ENCODE peak calls at places on chromosomes 11 and 22, in seven cellular contexts. One of them, this sample, is unnamed.

GRCh38 chr11:6612816-6613136 is 760 bp upstream of the TAF10 start:
- ATAC-seq in heart left ventricle: peak; percentile 20
- ATAC-seq in mucosa of descending colon: peak; percentile 63
- ATAC-seq in K562: peak; percentile 47
- ATAC-seq in HepG2: peak; percentile 54
- ATAC-seq in heart right ventricle: peak; percentile 14
- ATAC-seq in right lobe of liver: peak; percentile 31
- ATAC-seq in this sample: peak; percentile 5

GRCh38 chr11:126739499-126740145 is 260.9 kb downstream of the KIRREL3 start:
- ATAC-seq in heart left ventricle: no peak
- ATAC-seq in heart right ventricle: no peak
- ATAC-seq in K562: no peak
- ATAC-seq in HepG2: no peak
- ATAC-seq in mucosa of descending colon: no peak
- ATAC-seq in right lobe of liver: no peak
- ATAC-seq in this sample: no peak

GRCh38 chr11:77669848-77670511 is 32.4 kb upstream of the CLNS1A start:
- ATAC-seq in heart right ventricle: no peak
- ATAC-seq in mucosa of descending colon: peak; percentile 71
- ATAC-seq in heart left ventricle: no peak
- ATAC-seq in K562: no peak
- ATAC-seq in right lobe of liver: no peak
- ATAC-seq in HepG2: peak; percentile 69
- ATAC-seq in this sample: no peak

GRCh38 chr11:72856551-72857342 is 42.5 kb downstream of the ATG16L2 start:
- ATAC-seq in mucosa of descending colon: no peak
- ATAC-seq in right lobe of liver: peak; percentile 83
- ATAC-seq in K562: no peak
- ATAC-seq in heart right ventricle: peak; percentile 61
- ATAC-seq in heart left ventricle: peak; percentile 56
- ATAC-seq in HepG2: no peak
- ATAC-seq in this sample: no peak

GRCh38 chr22:45150139-45150538 is 13.6 kb upstream of the NUP50 start:
- ATAC-seq in HepG2: no peak
- ATAC-seq in heart right ventricle: no peak
- ATAC-seq in K562: no peak
- ATAC-seq in right lobe of liver: no peak
- ATAC-seq in heart left ventricle: no peak
- ATAC-seq in mucosa of descending colon: peak; percentile 73
- ATAC-seq in this sample: no peak

GRCh38 chr11:86692746-86693145 is 20.3 kb upstream of the ME3 start:
- ATAC-seq in HepG2: no peak
- ATAC-seq in heart left ventricle: no peak
- ATAC-seq in right lobe of liver: no peak
- ATAC-seq in mucosa of descending colon: no peak
- ATAC-seq in heart right ventricle: no peak
- ATAC-seq in K562: no peak
- ATAC-seq in this sample: no peak

GRCh38 chr11:128716661-128717210 is 22.9 kb downstream of the FLI1 start:
- ATAC-seq in right lobe of liver: no peak
- ATAC-seq in HepG2: no peak
- ATAC-seq in heart left ventricle: peak; percentile 32
- ATAC-seq in K562: no peak
- ATAC-seq in mucosa of descending colon: peak; percentile 49
- ATAC-seq in heart right ventricle: peak; percentile 25
- ATAC-seq in this sample: peak; percentile 44

GRCh38 chr11:118015385-118015841 is 29.2 kb downstream of the IL10RA start:
- ATAC-seq in HepG2: no peak
- ATAC-seq in mucosa of descending colon: peak; percentile 3
- ATAC-seq in right lobe of liver: no peak
- ATAC-seq in heart left ventricle: no peak
- ATAC-seq in heart right ventricle: no peak
- ATAC-seq in K562: no peak
- ATAC-seq in this sample: no peak

GRCh38 chr22:50199251-50199721 is 1.5 kb upstream of the SELENOO start:
- ATAC-seq in heart left ventricle: no peak
- ATAC-seq in K562: no peak
- ATAC-seq in heart right ventricle: no peak
- ATAC-seq in mucosa of descending colon: no peak
- ATAC-seq in right lobe of liver: no peak
- ATAC-seq in HepG2: no peak
- ATAC-seq in this sample: no peak

GRCh38 chr11:61912530-61912898 is 4.9 kb downstream of the RAB3IL1 start:
- ATAC-seq in heart right ventricle: peak; percentile 28
- ATAC-seq in mucosa of descending colon: peak; percentile 22
- ATAC-seq in right lobe of liver: peak; percentile 26
- ATAC-seq in K562: no peak
- ATAC-seq in HepG2: no peak
- ATAC-seq in heart left ventricle: no peak
- ATAC-seq in this sample: no peak

GRCh38 chr11:62433553-62434301 is 14.9 kb downstream of the SCGB1A1 start:
- ATAC-seq in HepG2: no peak
- ATAC-seq in mucosa of descending colon: peak; percentile 36
- ATAC-seq in heart left ventricle: no peak
- ATAC-seq in heart right ventricle: peak; percentile 59
- ATAC-seq in K562: no peak
- ATAC-seq in right lobe of liver: no peak
- ATAC-seq in this sample: peak; percentile 83

GRCh38 chr11:70020336-70021214 is 57.5 kb upstream of the ANO1 start:
- ATAC-seq in HepG2: no peak
- ATAC-seq in heart right ventricle: peak; percentile 75
- ATAC-seq in heart left ventricle: peak; percentile 81
- ATAC-seq in mucosa of descending colon: no peak
- ATAC-seq in right lobe of liver: no peak
- ATAC-seq in K562: no peak
- ATAC-seq in this sample: peak; percentile 10

GRCh38 chr11:69479591-69480271 is 1.7 kb upstream of the LINC01488 start:
- ATAC-seq in heart left ventricle: peak; percentile 81
- ATAC-seq in right lobe of liver: peak; percentile 60
- ATAC-seq in K562: no peak
- ATAC-seq in mucosa of descending colon: peak; percentile 94
- ATAC-seq in HepG2: peak; percentile 47
- ATAC-seq in heart right ventricle: peak; percentile 78
- ATAC-seq in this sample: no peak

GRCh38 chr11:12157241-12157661 is 46.9 kb downstream of the MICAL2 start:
- ATAC-seq in K562: no peak
- ATAC-seq in HepG2: no peak
- ATAC-seq in right lobe of liver: peak; percentile 50
- ATAC-seq in heart right ventricle: peak; percentile 10
- ATAC-seq in heart left ventricle: no peak
- ATAC-seq in mucosa of descending colon: no peak
- ATAC-seq in this sample: no peak

GRCh38 chr11:60765355-60765754 is 8.7 kb downstream of the MS4A15 start:
- ATAC-seq in mucosa of descending colon: no peak
- ATAC-seq in heart left ventricle: no peak
- ATAC-seq in heart right ventricle: no peak
- ATAC-seq in right lobe of liver: no peak
- ATAC-seq in K562: no peak
- ATAC-seq in HepG2: no peak
- ATAC-seq in this sample: no peak

GRCh38 chr11:123973816-123974215 is 3.8 kb downstream of the OR10S1 start:
- ATAC-seq in heart right ventricle: no peak
- ATAC-seq in mucosa of descending colon: no peak
- ATAC-seq in right lobe of liver: no peak
- ATAC-seq in heart left ventricle: no peak
- ATAC-seq in K562: no peak
- ATAC-seq in HepG2: no peak
- ATAC-seq in this sample: no peak

GRCh38 chr11:19101803-19102520 is 15.0 kb upstream of the ZDHHC13 start:
- ATAC-seq in right lobe of liver: no peak
- ATAC-seq in heart right ventricle: no peak
- ATAC-seq in K562: no peak
- ATAC-seq in heart left ventricle: no peak
- ATAC-seq in HepG2: no peak
- ATAC-seq in mucosa of descending colon: peak; percentile 80
- ATAC-seq in this sample: no peak

GRCh38 chr11:115636686-115637555 is 132.7 kb upstream of the CADM1 start:
- ATAC-seq in HepG2: no peak
- ATAC-seq in mucosa of descending colon: no peak
- ATAC-seq in heart right ventricle: no peak
- ATAC-seq in right lobe of liver: no peak
- ATAC-seq in heart left ventricle: no peak
- ATAC-seq in K562: no peak
- ATAC-seq in this sample: no peak

GRCh38 chr22:48943567-48944432 is 883.9 kb downstream of the BRD1 start:
- ATAC-seq in HepG2: peak; percentile 96
- ATAC-seq in right lobe of liver: peak; percentile 43
- ATAC-seq in heart left ventricle: peak; percentile 58
- ATAC-seq in K562: peak; percentile 95
- ATAC-seq in heart right ventricle: peak; percentile 37
- ATAC-seq in mucosa of descending colon: peak; percentile 56
- ATAC-seq in this sample: no peak
- TF ChIP-seq CTCF in HepG2: peak; percentile 98
- TF ChIP-seq CTCF in right lobe of liver: peak; percentile 63
- TF ChIP-seq CTCF in heart left ventricle: peak; percentile 36
- TF ChIP-seq CTCF in K562: peak; percentile 66
- TF ChIP-seq CTCF in heart right ventricle: peak; percentile 48
- TF ChIP-seq CTCF in mucosa of descending colon: no peak
- TF ChIP-seq CTCF in this sample: peak; percentile 14

GRCh38 chr11:119154178-119154577 is 5.3 kb downstream of the ABCG4 start:
- ATAC-seq in heart left ventricle: no peak
- ATAC-seq in K562: peak; percentile 24
- ATAC-seq in mucosa of descending colon: no peak
- ATAC-seq in heart right ventricle: no peak
- ATAC-seq in HepG2: no peak
- ATAC-seq in right lobe of liver: no peak
- ATAC-seq in this sample: no peak

GRCh38 chr11:119157088-119157487 is 8.2 kb downstream of the ABCG4 start:
- ATAC-seq in HepG2: peak; percentile 14
- ATAC-seq in mucosa of descending colon: no peak
- ATAC-seq in K562: no peak
- ATAC-seq in heart left ventricle: no peak
- ATAC-seq in right lobe of liver: peak; percentile 36
- ATAC-seq in heart right ventricle: no peak
- ATAC-seq in this sample: no peak

GRCh38 chr11:119155733-119156492 is 7.1 kb downstream of the ABCG4 start:
- ATAC-seq in heart left ventricle: no peak
- ATAC-seq in K562: peak; percentile 90
- ATAC-seq in heart right ventricle: peak; percentile 20
- ATAC-seq in right lobe of liver: peak; percentile 57
- ATAC-seq in mucosa of descending colon: peak; percentile 44
- ATAC-seq in HepG2: peak; percentile 89
- ATAC-seq in this sample: no peak

GRCh38 chr11:119158467-119158866 is 9.6 kb downstream of the ABCG4 start:
- ATAC-seq in right lobe of liver: no peak
- ATAC-seq in heart left ventricle: no peak
- ATAC-seq in heart right ventricle: no peak
- ATAC-seq in K562: no peak
- ATAC-seq in mucosa of descending colon: no peak
- ATAC-seq in HepG2: no peak
- ATAC-seq in this sample: no peak

DNA sequence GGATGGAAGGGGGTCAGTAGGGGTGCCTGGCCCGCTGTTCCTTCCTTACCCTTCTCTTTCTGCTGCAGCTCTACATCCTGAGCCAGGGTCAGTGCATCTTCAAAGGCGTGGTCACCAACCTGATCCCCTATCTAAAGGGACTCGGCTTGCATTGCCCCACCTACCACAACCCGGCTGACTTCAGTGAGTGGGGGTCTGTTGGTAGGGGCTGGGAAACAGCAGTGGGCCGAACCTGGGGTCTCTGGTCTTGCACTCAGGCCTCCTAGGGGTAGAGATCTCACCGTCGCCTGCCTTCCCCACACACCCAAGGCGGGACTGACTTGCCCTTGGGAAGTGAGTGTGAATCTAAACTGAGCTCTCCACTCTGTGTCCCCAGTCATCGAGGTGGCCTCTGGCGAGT is 7.6 kb downstream of the ABCG4 start:
- ATAC-seq in mucosa of descending colon: no peak
- ATAC-seq in K562: no peak
- ATAC-seq in heart right ventricle: no peak
- ATAC-seq in right lobe of liver: no peak
- ATAC-seq in heart left ventricle: no peak
- ATAC-seq in HepG2: no peak
- ATAC-seq in this sample: no peak
- H3K4me3 ChIP-seq in mucosa of descending colon: no peak overlapping the region
- H3K4me3 ChIP-seq in K562: no peak overlapping the region
- H3K4me3 ChIP-seq in heart right ventricle: no peak overlapping the region
- H3K4me3 ChIP-seq in right lobe of liver: no peak overlapping the region
- H3K4me3 ChIP-seq in heart left ventricle: no peak overlapping the region
- H3K4me3 ChIP-seq in HepG2: no peak overlapping the region
- H3K4me3 ChIP-seq in this sample: no peak overlapping the region

DNA sequence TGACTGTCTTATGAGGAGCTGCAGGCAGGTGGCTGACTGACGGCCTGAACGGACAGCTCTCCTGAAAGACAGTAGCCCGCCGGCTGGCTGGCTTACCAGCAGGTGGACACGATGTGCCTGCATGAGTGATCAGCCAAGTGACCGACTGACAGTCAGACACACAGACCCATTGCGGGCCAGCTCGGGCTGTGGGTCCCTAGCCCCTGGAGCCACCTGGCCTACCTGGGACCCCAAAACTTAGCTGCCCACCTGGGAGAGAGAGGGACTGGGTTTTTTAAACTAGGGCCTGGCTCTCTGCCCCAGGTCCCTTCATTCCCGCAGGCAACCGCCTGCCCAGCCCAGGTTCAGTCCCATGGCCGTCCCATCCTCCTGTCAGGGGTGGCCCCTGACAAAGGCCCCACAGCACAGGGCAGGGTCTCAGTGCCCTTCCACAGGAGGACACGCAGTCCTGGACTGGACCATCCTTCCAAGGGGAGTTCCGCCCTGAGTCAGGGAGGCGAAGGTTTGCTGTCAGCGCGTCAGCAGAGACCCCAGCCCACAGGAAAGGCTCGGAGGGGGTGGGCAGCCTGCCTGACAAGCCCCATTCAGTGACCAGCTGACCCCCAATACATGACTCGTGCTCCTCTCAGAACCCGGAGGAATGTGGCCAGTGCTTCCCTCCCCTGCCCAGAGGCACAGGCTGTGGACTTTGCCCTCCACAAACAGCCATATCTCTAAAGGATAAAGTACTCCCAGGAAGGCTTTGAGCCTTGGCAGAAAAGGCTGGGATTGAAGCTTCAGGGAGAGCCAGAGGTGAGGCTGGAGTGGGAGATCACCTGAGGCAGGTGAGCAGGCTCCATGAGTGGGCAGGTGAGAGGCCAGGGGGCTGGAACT is 8.4 kb downstream of the SLCO2B1 start:
- ATAC-seq in mucosa of descending colon: peak; percentile 86
- ATAC-seq in heart left ventricle: no peak
- ATAC-seq in right lobe of liver: peak; percentile 64
- ATAC-seq in K562: no peak
- ATAC-seq in HepG2: peak; percentile 68
- ATAC-seq in heart right ventricle: no peak
- ATAC-seq in this sample: no peak
- TF ChIP-seq CTCF in mucosa of descending colon: no peak
- TF ChIP-seq CTCF in heart left ventricle: no peak
- TF ChIP-seq CTCF in right lobe of liver: peak; percentile 14
- TF ChIP-seq CTCF in K562: no peak
- TF ChIP-seq CTCF in HepG2: peak; percentile 50
- TF ChIP-seq CTCF in heart right ventricle: no peak
- TF ChIP-seq CTCF in this sample: no peak

DNA sequence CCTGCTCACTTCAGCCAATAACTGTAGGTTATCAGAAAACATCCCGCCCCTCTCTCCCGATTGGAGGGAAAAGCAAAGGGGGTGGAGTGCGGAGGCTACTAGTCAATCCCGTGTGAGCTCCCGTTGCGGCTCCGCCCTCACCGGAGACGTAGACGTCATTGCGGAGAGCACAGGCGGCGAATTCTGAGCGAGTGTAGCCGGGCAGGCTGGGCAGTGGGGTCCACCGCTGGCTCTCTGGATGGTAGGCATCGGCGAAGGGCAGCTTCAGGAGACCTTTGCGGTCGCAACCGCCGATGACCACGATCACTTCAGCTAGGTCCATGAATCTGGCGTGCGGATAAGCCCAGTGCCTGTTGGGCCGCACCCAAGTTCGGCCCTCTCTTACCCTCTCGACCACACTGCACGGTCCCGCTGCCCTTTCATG is 4.7 kb downstream of the KLHL35 start:
- ATAC-seq in right lobe of liver: peak; percentile 86
- ATAC-seq in K562: peak; percentile 70
- ATAC-seq in mucosa of descending colon: peak; percentile 83
- ATAC-seq in heart left ventricle: peak; percentile 90
- ATAC-seq in heart right ventricle: peak; percentile 94
- ATAC-seq in HepG2: peak; percentile 81
- ATAC-seq in this sample: peak; percentile 90
- H3K4me3 ChIP-seq in right lobe of liver: no peak overlapping the region
- H3K4me3 ChIP-seq in K562: no peak overlapping the region
- H3K4me3 ChIP-seq in mucosa of descending colon: no peak overlapping the region
- H3K4me3 ChIP-seq in heart left ventricle: peak overlapping the region; percentile 54
- H3K4me3 ChIP-seq in heart right ventricle: peak overlapping the region; percentile 38
- H3K4me3 ChIP-seq in HepG2: peak overlapping the region; percentile 66
- H3K4me3 ChIP-seq in this sample: peak overlapping the region; percentile 53

This sample was measured in gastroesophageal sphincter.